ENCODE peak calls at places on chromosome 3, in five cellular contexts. Q is EH, M is SIG-M5, Z is A549, I is NCI-H460. S is an unnamed sample.

GRCh38 chr3:193078996-193079731 is 161.5 kb upstream of the MB21D2 start:
- DNase-seq in Q (no peak), M (no peak), Z (no peak), I (no peak), S (no peak)

GRCh38 chr3:169575381-169575780 is 88.1 kb downstream of the MECOM start:
- DNase-seq in Q (peak), M (no peak), Z (no peak), I (no peak), S (no peak)

GRCh38 chr3:177362646-177363045 is 165.4 kb upstream of the TBL1XR1 start:
- DNase-seq in Q (no peak), M (no peak), Z (no peak), I (no peak), S (no peak)

GRCh38 chr3:123534264-123534663 is 50.6 kb downstream of the HACD2 start:
- DNase-seq in Q (no peak), M (no peak), Z (no peak), I (no peak), S (no peak)

GRCh38 chr3:108301695-108302404 is 5.5 kb downstream of the HHLA2 start:
- DNase-seq in Q (no peak), M (no peak), Z (no peak), I (no peak), S (no peak)

GRCh38 chr3:187719628-187720336 is 17.4 kb upstream of the RTP2 start:
- DNase-seq in Q (no peak), M (no peak), Z (no peak), I (no peak), S (peak)

GRCh38 chr3:148329481-148330220 is 368.1 kb upstream of the AGTR1 start:
- DNase-seq in Q (peak), M (no peak), Z (no peak), I (no peak), S (no peak)

GRCh38 chr3:53798144-53798543 is 48.1 kb downstream of the CHDH start:
- DNase-seq in Q (no peak), M (no peak), Z (no peak), I (no peak), S (no peak)

GRCh38 chr3:167450195-167450594 is 23.6 kb downstream of the SERPINI2 start:
- DNase-seq in Q (no peak), M (peak), Z (no peak), I (no peak), S (no peak)

S was measured in lower lobe of right lung.